ENCODE peak calls at places on chromosomes 2 and 18, in ten cellular contexts. W is AG08396; N is HTR-8/SVneo; U is activated CD4-positive, CD25-positive, alpha-beta regulatory T cell; E is frontal cortex; V is tibial nerve; X is T-helper 2 cell; T is globus pallidus; Y is dermis blood vessel endothelial cell; Q is stimulated activated CD4-positive, alpha-beta T cell treated with anti-CD3 and anti-CD28 coated beads, TNF-alpha, amount 100 ng/mL, for 48 hours. J is an unnamed sample.

GRCh38 chr2:11746376-11746806 is at the start of gene LPIN1:
- DNase-seq in W (peak; percentile 97), N (peak; percentile 85), U (peak; percentile 89), E (peak; percentile 96), V (peak; percentile 81), X (peak; percentile 90), T (peak; percentile 89), Y (peak; percentile 91), Q (peak; percentile 80), J (peak; percentile 75)

GRCh38 chr2:7018261-7018701 is 101.1 kb downstream of the RNF144A start:
- DNase-seq in W (no peak), N (no peak), U (no peak), E (no peak), V (no peak), X (no peak), T (no peak), Y (no peak), Q (no peak), J (no peak)

GRCh38 chr2:127138281-127138680 is 31.3 kb upstream of the BIN1 start:
- DNase-seq in W (no peak), N (no peak), U (no peak), E (no peak), V (no peak), X (no peak), T (no peak), Y (no peak), Q (no peak), J (no peak)

GRCh38 chr2:29314816-29315571 is 199.8 kb downstream of the CLIP4 start:
- DNase-seq in W (peak; percentile 21), N (no peak), U (peak; percentile 9), E (no peak), V (no peak), X (peak; percentile 84), T (peak; percentile 10), Y (peak; percentile 8), Q (peak; percentile 52), J (no peak)

GRCh38 chr18:48455555-48456478 is 46.6 kb upstream of the ZBTB7C start:
- DNase-seq in W (peak; percentile 62), N (no peak), U (no peak), E (no peak), V (no peak), X (peak; percentile 19), T (no peak), Y (no peak), Q (no peak), J (peak; percentile 25)

GRCh38 chr2:64313311-64313710 is 140.7 kb upstream of the LGALSL start:
- DNase-seq in W (no peak), N (no peak), U (no peak), E (no peak), V (no peak), X (no peak), T (no peak), Y (no peak), Q (no peak), J (no peak)

GRCh38 chr2:185137700-185138099 is 539.4 kb downstream of the ZNF804A start:
- DNase-seq in W (no peak), N (no peak), U (no peak), E (no peak), V (no peak), X (no peak), T (no peak), Y (no peak), Q (no peak), J (no peak)

GRCh38 chr2:156087875-156088274 is 244.6 kb downstream of the NR4A2 start:
- DNase-seq in W (no peak), N (no peak), U (no peak), E (no peak), V (no peak), X (peak; percentile 18), T (no peak), Y (no peak), Q (no peak), J (no peak)

GRCh38 chr2:58508021-58508420 is 266.9 kb upstream of the FANCL start:
- DNase-seq in W (no peak), N (no peak), U (no peak), E (no peak), V (no peak), X (no peak), T (peak; percentile 84), Y (no peak), Q (no peak), J (no peak)

GRCh38 chr2:98869868-98870267 is 66.2 kb downstream of the CRACDL start:
- DNase-seq in W (no peak), N (no peak), U (no peak), E (no peak), V (no peak), X (peak; percentile 46), T (no peak), Y (peak; percentile 26), Q (no peak), J (no peak)

GRCh38 chr18:24710474-24710873 is 250.0 kb downstream of the HRH4 start:
- DNase-seq in W (no peak), N (no peak), U (no peak), E (no peak), V (no peak), X (peak; percentile 53), T (no peak), Y (no peak), Q (no peak), J (no peak)

GRCh38 chr2:64646007-64646880 is 7.5 kb downstream of the SERTAD2 start:
- DNase-seq in W (peak; percentile 62), N (peak; percentile 59), U (peak; percentile 69), E (peak; percentile 65), V (peak; percentile 96), X (peak; percentile 72), T (peak; percentile 84), Y (peak; percentile 90), Q (peak; percentile 69), J (peak; percentile 46)

GRCh38 chr2:10544252-10544651 is 96.1 kb upstream of the ODC1 start:
- DNase-seq in W (no peak), N (no peak), U (no peak), E (no peak), V (no peak), X (peak; percentile 83), T (no peak), Y (no peak), Q (no peak), J (no peak)

GRCh38 chr2:120402508-120402907 is 56.6 kb downstream of the INHBB start:
- DNase-seq in W (no peak), N (no peak), U (no peak), E (no peak), V (no peak), X (no peak), T (no peak), Y (no peak), Q (no peak), J (no peak)

GRCh38 chr2:110655701-110656100 is 22.2 kb downstream of the BUB1 start:
- DNase-seq in W (peak; percentile 24), N (no peak), U (no peak), E (no peak), V (no peak), X (peak; percentile 10), T (no peak), Y (no peak), Q (no peak), J (no peak)

GRCh38 chr2:205087862-205088261 is 542.6 kb downstream of the PARD3B start:
- DNase-seq in W (no peak), N (no peak), U (no peak), E (no peak), V (no peak), X (no peak), T (no peak), Y (no peak), Q (no peak), J (no peak)

GRCh38 chr2:192230864-192231453 is 36.2 kb upstream of the TMEFF2 start:
- DNase-seq in W (no peak), N (no peak), U (no peak), E (no peak), V (no peak), X (no peak), T (no peak), Y (no peak), Q (no peak), J (no peak)

GRCh38 chr2:216857131-216857550 is 2.7 kb downstream of the TNP1 start:
- DNase-seq in W (peak; percentile 25), N (no peak), U (no peak), E (no peak), V (no peak), X (peak; percentile 80), T (no peak), Y (no peak), Q (peak; percentile 6), J (no peak)

GRCh38 chr2:162768646-162769045 is 69.9 kb downstream of the KCNH7 start:
- DNase-seq in W (no peak), N (no peak), U (no peak), E (no peak), V (no peak), X (no peak), T (peak; percentile 21), Y (no peak), Q (no peak), J (no peak)

GRCh38 chr2:239190346-239190745 is 210.5 kb downstream of the HDAC4 start:
- DNase-seq in W (no peak), N (no peak), U (no peak), E (no peak), V (no peak), X (no peak), T (no peak), Y (no peak), Q (no peak), J (no peak)

GRCh38 chr2:197356136-197356535 is 45.6 kb upstream of the ANKRD44 start:
- DNase-seq in W (peak; percentile 22), N (no peak), U (no peak), E (no peak), V (no peak), X (peak; percentile 60), T (no peak), Y (peak; percentile 18), Q (no peak), J (no peak)

GRCh38 chr2:226953826-226954225 is 118.0 kb downstream of the RHBDD1 start:
- DNase-seq in W (no peak), N (no peak), U (no peak), E (no peak), V (no peak), X (peak; percentile 26), T (no peak), Y (no peak), Q (no peak), J (no peak)

GRCh38 chr2:106147159-106147558 is 46.9 kb downstream of the UXS1 start:
- DNase-seq in W (peak; percentile 62), N (peak; percentile 65), U (no peak), E (no peak), V (no peak), X (no peak), T (no peak), Y (peak; percentile 55), Q (no peak), J (no peak)

GRCh38 chr2:40489678-40489960 is 37.7 kb upstream of the SLC8A1 start:
- DNase-seq in W (peak; percentile 7), N (no peak), U (no peak), E (no peak), V (no peak), X (no peak), T (no peak), Y (no peak), Q (no peak), J (no peak)

GRCh38 chr2:170715932-170716777 is 1.0 kb downstream of the SP5 start:
- DNase-seq in W (no peak), N (no peak), U (no peak), E (no peak), V (no peak), X (peak; percentile 24), T (no peak), Y (no peak), Q (no peak), J (no peak)

GRCh38 chr2:191050640-191050987 is 36.6 kb upstream of the STAT1 start:
- DNase-seq in W (peak; percentile 21), N (peak; percentile 25), U (no peak), E (no peak), V (no peak), X (no peak), T (no peak), Y (no peak), Q (no peak), J (peak; percentile 34)